ENCODE peak calls at places on chromosomes 12 and 14, in four cellular contexts. One of them, this sample, is unnamed.

GRCh38 chr12:65162609-65163008 is 6.8 kb upstream of the LEMD3 start:
- DNase-seq in sciatic nerve: no peak
- DNase-seq in activated CD8-positive, alpha-beta memory T cell treated with anti-CD3 and anti-CD28 coated beads for 48 hours: no peak
- DNase-seq in nucleus accumbens: no peak
- DNase-seq in this sample: no peak

GRCh38 chr12:25811656-25812126 is 146.8 kb upstream of the RASSF8 start:
- DNase-seq in sciatic nerve: no peak
- DNase-seq in activated CD8-positive, alpha-beta memory T cell treated with anti-CD3 and anti-CD28 coated beads for 48 hours: no peak
- DNase-seq in nucleus accumbens: no peak
- DNase-seq in this sample: no peak

GRCh38 chr12:4984344-4984743 is 59.3 kb upstream of the KCNA5 start:
- DNase-seq in sciatic nerve: no peak
- DNase-seq in activated CD8-positive, alpha-beta memory T cell treated with anti-CD3 and anti-CD28 coated beads for 48 hours: no peak
- DNase-seq in nucleus accumbens: no peak
- DNase-seq in this sample: no peak

GRCh38 chr14:66709292-66709691 is 201.3 kb downstream of the GPHN start:
- DNase-seq in sciatic nerve: no peak
- DNase-seq in activated CD8-positive, alpha-beta memory T cell treated with anti-CD3 and anti-CD28 coated beads for 48 hours: no peak
- DNase-seq in nucleus accumbens: no peak
- DNase-seq in this sample: no peak

GRCh38 chr14:72894623-72895378 is 900 bp upstream of the DPF3 start:
- DNase-seq in sciatic nerve: no peak
- DNase-seq in activated CD8-positive, alpha-beta memory T cell treated with anti-CD3 and anti-CD28 coated beads for 48 hours: no peak
- DNase-seq in nucleus accumbens: no peak
- DNase-seq in this sample: no peak

GRCh38 chr12:121036810-121037326 is 2.2 kb downstream of the OASL start:
- DNase-seq in sciatic nerve: no peak
- DNase-seq in activated CD8-positive, alpha-beta memory T cell treated with anti-CD3 and anti-CD28 coated beads for 48 hours: no peak
- DNase-seq in nucleus accumbens: no peak
- DNase-seq in this sample: no peak

GRCh38 chr12:80472912-80473500 is 29.0 kb downstream of the PTPRQ start:
- DNase-seq in sciatic nerve: no peak
- DNase-seq in activated CD8-positive, alpha-beta memory T cell treated with anti-CD3 and anti-CD28 coated beads for 48 hours: no peak
- DNase-seq in nucleus accumbens: no peak
- DNase-seq in this sample: no peak

GRCh38 chr12:105982022-105982421 is 156.7 kb downstream of the NUAK1 start:
- DNase-seq in sciatic nerve: no peak
- DNase-seq in activated CD8-positive, alpha-beta memory T cell treated with anti-CD3 and anti-CD28 coated beads for 48 hours: no peak
- DNase-seq in nucleus accumbens: no peak
- DNase-seq in this sample: no peak

GRCh38 chr14:60485600-60486251 is at the start of gene C14orf39:
- DNase-seq in sciatic nerve: peak; percentile 73
- DNase-seq in activated CD8-positive, alpha-beta memory T cell treated with anti-CD3 and anti-CD28 coated beads for 48 hours: no peak
- DNase-seq in nucleus accumbens: no peak
- DNase-seq in this sample: no peak

GRCh38 chr14:33118653-33119052 is 180.0 kb downstream of the NPAS3 start:
- DNase-seq in sciatic nerve: no peak
- DNase-seq in activated CD8-positive, alpha-beta memory T cell treated with anti-CD3 and anti-CD28 coated beads for 48 hours: no peak
- DNase-seq in nucleus accumbens: no peak
- DNase-seq in this sample: no peak

GRCh38 chr14:65860956-65861631 is 448.6 kb downstream of the FUT8 start:
- DNase-seq in sciatic nerve: no peak
- DNase-seq in activated CD8-positive, alpha-beta memory T cell treated with anti-CD3 and anti-CD28 coated beads for 48 hours: no peak
- DNase-seq in nucleus accumbens: no peak
- DNase-seq in this sample: no peak

GRCh38 chr14:55382483-55382882 is 29.1 kb downstream of the ATG14 start:
- DNase-seq in sciatic nerve: no peak
- DNase-seq in activated CD8-positive, alpha-beta memory T cell treated with anti-CD3 and anti-CD28 coated beads for 48 hours: no peak
- DNase-seq in nucleus accumbens: no peak
- DNase-seq in this sample: no peak

GRCh38 chr14:53019391-53019790 is 68.5 kb upstream of the FERMT2 start:
- DNase-seq in sciatic nerve: no peak
- DNase-seq in activated CD8-positive, alpha-beta memory T cell treated with anti-CD3 and anti-CD28 coated beads for 48 hours: no peak
- DNase-seq in nucleus accumbens: no peak
- DNase-seq in this sample: no peak

GRCh38 chr14:95309261-95310051 is 10.3 kb downstream of the CLMN start:
- DNase-seq in sciatic nerve: no peak
- DNase-seq in activated CD8-positive, alpha-beta memory T cell treated with anti-CD3 and anti-CD28 coated beads for 48 hours: no peak
- DNase-seq in nucleus accumbens: no peak
- DNase-seq in this sample: no peak

GRCh38 chr14:45679852-45680251 is 426.9 kb upstream of the MIS18BP1 start:
- DNase-seq in sciatic nerve: no peak
- DNase-seq in activated CD8-positive, alpha-beta memory T cell treated with anti-CD3 and anti-CD28 coated beads for 48 hours: no peak
- DNase-seq in nucleus accumbens: no peak
- DNase-seq in this sample: no peak

GRCh38 chr14:91509083-91509877 is 830 bp downstream of the PPP4R3A start:
- DNase-seq in sciatic nerve: peak; percentile 65
- DNase-seq in activated CD8-positive, alpha-beta memory T cell treated with anti-CD3 and anti-CD28 coated beads for 48 hours: peak; percentile 28
- DNase-seq in nucleus accumbens: no peak
- DNase-seq in this sample: peak; percentile 22

GRCh38 chr14:42113358-42114070 is 506.8 kb downstream of the LRFN5 start:
- DNase-seq in sciatic nerve: no peak
- DNase-seq in activated CD8-positive, alpha-beta memory T cell treated with anti-CD3 and anti-CD28 coated beads for 48 hours: no peak
- DNase-seq in nucleus accumbens: no peak
- DNase-seq in this sample: no peak

GRCh38 chr14:61368061-61368710 is 46.8 kb downstream of the PRKCH start:
- DNase-seq in sciatic nerve: no peak
- DNase-seq in activated CD8-positive, alpha-beta memory T cell treated with anti-CD3 and anti-CD28 coated beads for 48 hours: no peak
- DNase-seq in nucleus accumbens: no peak
- DNase-seq in this sample: no peak

GRCh38 chr14:35355981-35356839 is 48.3 kb downstream of the NFKBIA start:
- DNase-seq in sciatic nerve: no peak
- DNase-seq in activated CD8-positive, alpha-beta memory T cell treated with anti-CD3 and anti-CD28 coated beads for 48 hours: no peak
- DNase-seq in nucleus accumbens: no peak
- DNase-seq in this sample: no peak

GRCh38 chr12:72141381-72141780 is 130.8 kb upstream of the TRHDE start:
- DNase-seq in sciatic nerve: no peak
- DNase-seq in activated CD8-positive, alpha-beta memory T cell treated with anti-CD3 and anti-CD28 coated beads for 48 hours: no peak
- DNase-seq in nucleus accumbens: no peak
- DNase-seq in this sample: no peak

GRCh38 chr12:112795582-112795981 is 4.0 kb downstream of the RPH3A start:
- DNase-seq in sciatic nerve: no peak
- DNase-seq in activated CD8-positive, alpha-beta memory T cell treated with anti-CD3 and anti-CD28 coated beads for 48 hours: no peak
- DNase-seq in nucleus accumbens: no peak
- DNase-seq in this sample: no peak

GRCh38 chr12:93784339-93785086 is 107.3 kb downstream of the CRADD start:
- DNase-seq in sciatic nerve: no peak
- DNase-seq in activated CD8-positive, alpha-beta memory T cell treated with anti-CD3 and anti-CD28 coated beads for 48 hours: no peak
- DNase-seq in nucleus accumbens: no peak
- DNase-seq in this sample: no peak

GRCh38 chr14:65827520-65827919 is 415.0 kb downstream of the FUT8 start:
- DNase-seq in sciatic nerve: no peak
- DNase-seq in activated CD8-positive, alpha-beta memory T cell treated with anti-CD3 and anti-CD28 coated beads for 48 hours: no peak
- DNase-seq in nucleus accumbens: no peak
- DNase-seq in this sample: no peak

GRCh38 chr12:14774944-14775651 is 28.2 kb downstream of the WBP11 start:
- DNase-seq in sciatic nerve: peak; percentile 73
- DNase-seq in activated CD8-positive, alpha-beta memory T cell treated with anti-CD3 and anti-CD28 coated beads for 48 hours: no peak
- DNase-seq in nucleus accumbens: no peak
- DNase-seq in this sample: no peak

GRCh38 chr12:18595406-18595805 is 142.4 kb downstream of the PLCZ1 start:
- DNase-seq in sciatic nerve: no peak
- DNase-seq in activated CD8-positive, alpha-beta memory T cell treated with anti-CD3 and anti-CD28 coated beads for 48 hours: no peak
- DNase-seq in nucleus accumbens: no peak
- DNase-seq in this sample: no peak

GRCh38 chr12:131872154-131873046 is 22.0 kb upstream of the ULK1 start:
- DNase-seq in sciatic nerve: no peak
- DNase-seq in activated CD8-positive, alpha-beta memory T cell treated with anti-CD3 and anti-CD28 coated beads for 48 hours: no peak
- DNase-seq in nucleus accumbens: no peak
- DNase-seq in this sample: no peak

GRCh38 chr12:129538137-129538536 is 365.7 kb downstream of the TMEM132D start:
- DNase-seq in sciatic nerve: no peak
- DNase-seq in activated CD8-positive, alpha-beta memory T cell treated with anti-CD3 and anti-CD28 coated beads for 48 hours: no peak
- DNase-seq in nucleus accumbens: no peak
- DNase-seq in this sample: no peak

GRCh38 chr12:91877461-91878230 is 268.0 kb downstream of the BTG1 start:
- DNase-seq in sciatic nerve: no peak
- DNase-seq in activated CD8-positive, alpha-beta memory T cell treated with anti-CD3 and anti-CD28 coated beads for 48 hours: no peak
- DNase-seq in nucleus accumbens: no peak
- DNase-seq in this sample: peak; percentile 50

GRCh38 chr14:104460920-104461651 is 118.5 kb upstream of the C14orf180 start:
- DNase-seq in sciatic nerve: peak; percentile 56
- DNase-seq in activated CD8-positive, alpha-beta memory T cell treated with anti-CD3 and anti-CD28 coated beads for 48 hours: no peak
- DNase-seq in nucleus accumbens: no peak
- DNase-seq in this sample: no peak

GRCh38 chr12:62210422-62210821 is 49.8 kb upstream of the USP15 start:
- DNase-seq in sciatic nerve: no peak
- DNase-seq in activated CD8-positive, alpha-beta memory T cell treated with anti-CD3 and anti-CD28 coated beads for 48 hours: no peak
- DNase-seq in nucleus accumbens: no peak
- DNase-seq in this sample: no peak

GRCh38 chr12:46442723-46443122 is 70.2 kb upstream of the SLC38A2 start:
- DNase-seq in sciatic nerve: no peak
- DNase-seq in activated CD8-positive, alpha-beta memory T cell treated with anti-CD3 and anti-CD28 coated beads for 48 hours: no peak
- DNase-seq in nucleus accumbens: no peak
- DNase-seq in this sample: no peak

GRCh38 chr12:118103601-118104382 is at the start of gene VSIG10:
- DNase-seq in sciatic nerve: peak; percentile 77
- DNase-seq in activated CD8-positive, alpha-beta memory T cell treated with anti-CD3 and anti-CD28 coated beads for 48 hours: peak; percentile 3
- DNase-seq in nucleus accumbens: peak; percentile 1
- DNase-seq in this sample: no peak

GRCh38 chr12:41970744-41971143 is 173.9 kb downstream of the GXYLT1 start:
- DNase-seq in sciatic nerve: no peak
- DNase-seq in activated CD8-positive, alpha-beta memory T cell treated with anti-CD3 and anti-CD28 coated beads for 48 hours: no peak
- DNase-seq in nucleus accumbens: no peak
- DNase-seq in this sample: no peak

GRCh38 chr12:81070846-81071245 is 7.0 kb upstream of the ACSS3 start:
- DNase-seq in sciatic nerve: no peak
- DNase-seq in activated CD8-positive, alpha-beta memory T cell treated with anti-CD3 and anti-CD28 coated beads for 48 hours: no peak
- DNase-seq in nucleus accumbens: no peak
- DNase-seq in this sample: no peak

GRCh38 chr12:121400332-121401139 is 618 bp downstream of the RNF34 start:
- DNase-seq in sciatic nerve: no peak
- DNase-seq in activated CD8-positive, alpha-beta memory T cell treated with anti-CD3 and anti-CD28 coated beads for 48 hours: peak; percentile 39
- DNase-seq in nucleus accumbens: no peak
- DNase-seq in this sample: peak; percentile 41

GRCh38 chr14:61568572-61569011 is 126.7 kb upstream of the HIF1A start:
- DNase-seq in sciatic nerve: no peak
- DNase-seq in activated CD8-positive, alpha-beta memory T cell treated with anti-CD3 and anti-CD28 coated beads for 48 hours: no peak
- DNase-seq in nucleus accumbens: no peak
- DNase-seq in this sample: no peak

This sample was measured in central memory CD8-positive, alpha-beta T cell.